ENCODE peak calls at places on chromosomes 2 and 18, in four cellular contexts. One of them, this sample, is unnamed.
A peak's percentile ranks its signal among the peaks of the same experiment; 100 is the strongest.

GRCh38 chr18:21949326-21950015 is 208.9 kb downstream of the MIB1 start:
- DNase-seq in A549: no peak
- DNase-seq in tibial nerve: no peak
- DNase-seq in Panc1: no peak
- DNase-seq in this sample: no peak

GRCh38 chr18:61702007-61702406 is 190.8 kb downstream of the RNF152 start:
- DNase-seq in A549: no peak
- DNase-seq in tibial nerve: no peak
- DNase-seq in Panc1: no peak
- DNase-seq in this sample: no peak

GRCh38 chr2:20667531-20668401 is 822 bp downstream of the GDF7 start:
- DNase-seq in A549: no peak
- DNase-seq in tibial nerve: no peak
- DNase-seq in Panc1: no peak
- DNase-seq in this sample: no peak

GRCh38 chr18:58336605-58337004 is 292.3 kb downstream of the ALPK2 start:
- DNase-seq in A549: no peak
- DNase-seq in tibial nerve: no peak
- DNase-seq in Panc1: no peak
- DNase-seq in this sample: no peak

GRCh38 chr2:8121826-8122505 is 559.9 kb upstream of the ID2 start:
- DNase-seq in A549: no peak
- DNase-seq in tibial nerve: no peak
- DNase-seq in Panc1: no peak
- DNase-seq in this sample: no peak

GRCh38 chr2:201171259-201171814 is 11.6 kb upstream of the CASP10 start:
- DNase-seq in A549: no peak
- DNase-seq in tibial nerve: no peak
- DNase-seq in Panc1: no peak
- DNase-seq in this sample: no peak

GRCh38 chr2:239463541-239464165 is 62.8 kb upstream of the HDAC4 start:
- DNase-seq in A549: no peak
- DNase-seq in tibial nerve: no peak
- DNase-seq in Panc1: no peak
- DNase-seq in this sample: no peak

GRCh38 chr2:121238828-121239227 is 46.2 kb downstream of the TFCP2L1 start:
- DNase-seq in A549: no peak
- DNase-seq in tibial nerve: no peak
- DNase-seq in Panc1: no peak
- DNase-seq in this sample: no peak

GRCh38 chr2:231710751-231711676 is 2.7 kb downstream of the PTMA start:
- DNase-seq in A549: no peak
- DNase-seq in tibial nerve: no peak
- DNase-seq in Panc1: no peak
- DNase-seq in this sample: no peak

GRCh38 chr2:69828913-69829242 is 582 bp upstream of the GMCL1 start:
- DNase-seq in A549: no peak
- DNase-seq in tibial nerve: no peak
- DNase-seq in Panc1: no peak
- DNase-seq in this sample: no peak

GRCh38 chr2:236685979-236686520 is 116.4 kb downstream of the ACKR3 start:
- DNase-seq in A549: no peak
- DNase-seq in tibial nerve: no peak
- DNase-seq in Panc1: no peak
- DNase-seq in this sample: no peak
- H3K27ac ChIP-seq in A549: no peak overlapping the region
- H3K27ac ChIP-seq in tibial nerve: no peak overlapping the region
- H3K27ac ChIP-seq in Panc1: no peak overlapping the region
- H3K27ac ChIP-seq in this sample: no peak overlapping the region

DNA sequence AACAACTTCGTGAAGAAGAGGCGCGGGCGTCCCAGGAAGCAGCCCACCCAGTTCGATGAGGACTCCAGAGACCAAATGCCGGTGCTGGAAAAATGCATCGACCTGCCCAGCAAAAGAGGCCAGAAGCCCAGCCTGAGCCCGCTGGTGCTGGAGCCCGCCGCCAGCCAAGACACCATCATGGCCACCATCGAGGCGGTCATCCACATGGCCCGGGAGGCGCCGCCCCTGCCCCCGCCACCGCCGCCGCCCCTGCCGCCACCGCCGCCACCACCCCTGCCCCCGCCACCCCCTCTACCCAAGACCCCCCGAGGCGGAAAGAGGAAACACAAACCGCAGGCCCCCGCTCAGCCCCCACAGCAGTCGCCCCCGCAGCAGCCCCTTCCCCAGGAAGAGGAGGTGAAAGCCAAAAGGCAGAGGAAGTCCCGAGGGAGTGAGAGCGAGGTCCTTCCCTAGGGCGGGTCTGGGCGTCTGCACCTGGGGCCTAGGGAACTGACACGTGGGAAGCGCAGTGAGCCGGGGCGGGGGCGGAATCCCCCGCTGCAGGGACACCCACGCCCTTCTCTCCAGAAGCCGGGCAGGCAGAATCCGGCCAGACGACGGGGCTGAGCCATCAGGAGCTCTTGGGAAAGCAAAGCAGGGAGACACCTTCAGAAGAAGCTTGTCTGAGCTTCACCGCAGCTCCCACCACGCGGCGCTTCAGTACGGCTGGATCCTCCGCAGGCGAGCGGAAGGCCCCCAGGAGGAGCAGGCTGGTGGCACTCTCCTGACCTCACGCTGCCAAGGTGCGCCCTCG is 382.8 kb downstream of the SETBP1 start:
- DNase-seq in A549: no peak
- DNase-seq in tibial nerve: no peak
- DNase-seq in Panc1: no peak
- DNase-seq in this sample: no peak
- H3K4me3 ChIP-seq in A549: no peak overlapping the region
- H3K4me3 ChIP-seq in tibial nerve: no peak overlapping the region
- H3K4me3 ChIP-seq in Panc1: no peak overlapping the region
- H3K4me3 ChIP-seq in this sample: no peak overlapping the region

DNA sequence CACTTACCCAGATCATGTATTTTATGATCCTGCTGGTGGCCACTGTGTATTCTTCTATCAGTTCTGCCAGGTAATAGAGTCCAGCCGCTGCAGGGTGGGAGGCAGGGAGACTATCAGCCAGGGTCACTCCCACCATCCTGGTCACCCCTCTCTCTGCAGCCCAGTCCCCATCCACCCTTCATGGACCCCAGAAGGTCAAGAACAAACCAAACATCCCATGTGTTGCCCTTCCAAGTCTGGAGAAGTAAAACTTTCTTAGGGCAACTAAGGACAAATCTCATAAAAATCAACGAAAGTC is 1.0 kb downstream of the TEX261 start:
- DNase-seq in A549: no peak
- DNase-seq in tibial nerve: no peak
- DNase-seq in Panc1: no peak
- DNase-seq in this sample: no peak
- H3K27ac ChIP-seq in A549: peak overlapping the region; percentile 81
- H3K27ac ChIP-seq in tibial nerve: peak overlapping the region; percentile 91
- H3K27ac ChIP-seq in Panc1: peak overlapping the region; percentile 81
- H3K27ac ChIP-seq in this sample: peak overlapping the region; percentile 77

DNA sequence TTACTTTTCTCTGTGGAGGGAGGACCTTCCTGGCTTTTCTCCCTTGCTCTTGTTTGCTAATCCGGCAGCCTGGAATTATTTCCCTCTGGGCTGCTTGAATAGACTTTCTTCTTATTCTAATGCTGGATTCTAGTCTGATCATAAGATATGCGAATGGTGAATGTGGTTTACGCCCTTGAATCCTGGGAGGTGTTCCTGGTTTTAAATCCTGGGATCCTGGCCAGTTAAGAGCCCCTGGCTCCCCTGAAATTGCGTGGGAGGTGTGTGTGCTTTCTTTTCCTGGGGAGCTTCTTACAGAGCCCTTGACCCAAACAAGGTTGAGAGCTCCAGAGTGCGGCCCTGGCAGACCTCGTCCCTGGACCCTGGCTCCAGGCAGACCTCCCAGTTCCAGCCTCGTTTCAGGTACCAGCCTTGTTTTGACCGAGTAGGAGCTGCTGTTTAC is 2.8 kb downstream of the SH3BP4 start:
- DNase-seq in A549: no peak
- DNase-seq in tibial nerve: no peak
- DNase-seq in Panc1: no peak
- DNase-seq in this sample: no peak
- H3K4me3 ChIP-seq in A549: no peak overlapping the region
- H3K4me3 ChIP-seq in tibial nerve: no peak overlapping the region
- H3K4me3 ChIP-seq in Panc1: peak overlapping the region; percentile 64
- H3K4me3 ChIP-seq in this sample: no peak overlapping the region

DNA sequence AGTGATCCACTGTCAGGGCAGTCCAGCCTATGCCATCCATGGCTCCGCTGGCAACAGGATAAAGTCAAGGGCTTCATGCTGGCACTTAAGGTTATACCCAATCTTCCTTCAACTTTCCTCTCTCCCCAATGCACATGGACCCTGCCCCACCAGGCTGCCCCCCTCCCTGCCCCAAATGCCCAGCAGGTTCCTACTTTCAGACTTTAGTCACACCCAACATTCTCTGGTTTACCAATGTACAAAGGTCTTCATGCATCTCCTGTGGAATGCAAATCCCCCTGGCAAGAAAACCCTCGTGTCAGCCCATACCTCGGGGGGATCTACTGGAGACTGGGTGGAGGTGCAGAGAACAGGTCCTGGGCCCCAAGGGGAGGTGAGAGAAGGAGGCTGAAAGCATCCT is 59.3 kb downstream of the MCFD2 start:
- DNase-seq in A549: no peak
- DNase-seq in tibial nerve: no peak
- DNase-seq in Panc1: no peak
- DNase-seq in this sample: no peak
- H3K27ac ChIP-seq in A549: peak overlapping the region; percentile 99
- H3K27ac ChIP-seq in tibial nerve: peak overlapping the region; percentile 85
- H3K27ac ChIP-seq in Panc1: peak overlapping the region; percentile 20
- H3K27ac ChIP-seq in this sample: no peak overlapping the region

GRCh38 chr18:8603663-8604520 is 5.3 kb upstream of the RAB12 start:
- DNase-seq in A549: no peak
- DNase-seq in tibial nerve: no peak
- DNase-seq in Panc1: no peak
- DNase-seq in this sample: no peak
- H3K4me3 ChIP-seq in A549: no peak overlapping the region
- H3K4me3 ChIP-seq in tibial nerve: peak overlapping the region; percentile 26
- H3K4me3 ChIP-seq in Panc1: no peak overlapping the region
- H3K4me3 ChIP-seq in this sample: no peak overlapping the region

GRCh38 chr2:71824436-71824835 is 323.2 kb downstream of the CYP26B1 start:
- DNase-seq in A549: no peak
- DNase-seq in tibial nerve: no peak
- DNase-seq in Panc1: no peak
- DNase-seq in this sample: no peak
- H3K27ac ChIP-seq in A549: no peak overlapping the region
- H3K27ac ChIP-seq in tibial nerve: no peak overlapping the region
- H3K27ac ChIP-seq in Panc1: no peak overlapping the region
- H3K27ac ChIP-seq in this sample: no peak overlapping the region

DNA sequence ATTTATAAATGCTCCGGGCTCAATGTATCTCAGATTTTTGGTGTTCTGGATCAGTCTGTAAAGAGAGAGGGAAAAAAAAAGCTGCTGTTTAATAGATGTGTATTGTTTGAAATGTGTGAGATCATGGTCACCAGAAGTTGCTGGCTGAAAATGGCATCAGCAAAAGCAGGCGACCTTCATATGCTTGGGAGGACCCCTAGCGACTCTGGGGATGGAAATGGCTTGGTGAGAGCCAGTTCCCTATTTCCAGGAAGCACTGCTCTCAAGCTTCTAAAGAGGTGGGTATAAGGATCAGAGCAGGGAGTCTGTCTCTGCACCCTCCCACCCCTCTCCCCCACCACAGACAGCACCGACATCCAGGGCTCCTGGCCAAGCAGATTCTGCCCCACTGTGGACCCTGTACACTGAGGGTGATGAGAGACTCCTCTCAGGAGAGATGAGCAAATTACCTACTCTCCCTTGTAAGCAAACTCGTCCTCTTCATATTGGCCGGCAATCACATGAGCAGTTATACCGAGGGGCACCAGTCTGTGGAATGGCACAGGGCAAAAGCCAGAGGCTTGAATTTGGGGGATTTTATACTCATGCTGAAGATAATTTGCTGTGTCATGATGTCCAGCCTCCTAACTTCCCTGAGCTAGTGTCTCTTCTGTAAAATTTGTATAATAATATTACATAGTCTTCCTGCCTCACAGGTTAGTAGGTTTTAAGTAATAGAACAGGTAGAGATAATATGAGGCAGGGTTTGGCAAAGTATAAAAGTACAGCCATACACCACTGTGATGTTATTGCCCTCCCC is 29.6 kb downstream of the LHCGR start:
- DNase-seq in A549: no peak
- DNase-seq in tibial nerve: no peak
- DNase-seq in Panc1: no peak
- DNase-seq in this sample: no peak
- H3K4me3 ChIP-seq in A549: no peak overlapping the region
- H3K4me3 ChIP-seq in tibial nerve: no peak overlapping the region
- H3K4me3 ChIP-seq in Panc1: no peak overlapping the region
- H3K4me3 ChIP-seq in this sample: no peak overlapping the region

DNA sequence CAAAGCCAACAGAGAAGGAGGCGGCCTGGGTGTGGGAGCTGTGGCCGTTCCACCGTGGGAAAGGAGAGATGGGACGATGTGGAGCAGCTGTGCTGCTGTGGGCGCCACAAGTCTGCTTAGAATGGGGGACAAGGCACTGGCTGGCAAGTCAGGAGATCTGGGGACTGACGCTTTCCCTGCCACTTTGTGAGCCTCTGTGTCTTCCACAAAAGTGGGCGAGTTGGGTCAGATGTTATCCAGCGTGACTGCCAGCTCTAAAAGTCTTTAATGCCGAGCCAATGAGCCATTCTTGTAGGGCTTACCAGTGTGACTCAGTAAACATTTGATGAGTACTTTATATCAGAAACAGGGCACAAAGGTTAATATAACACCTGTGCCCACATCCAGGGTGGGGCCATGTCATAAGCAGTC is 113.6 kb upstream of the MGAT5 start:
- DNase-seq in A549: no peak
- DNase-seq in tibial nerve: no peak
- DNase-seq in Panc1: no peak
- DNase-seq in this sample: no peak
- H3K27ac ChIP-seq in A549: no peak overlapping the region
- H3K27ac ChIP-seq in tibial nerve: peak overlapping the region; percentile 58
- H3K27ac ChIP-seq in Panc1: no peak overlapping the region
- H3K27ac ChIP-seq in this sample: no peak overlapping the region